ENCODE peak calls at places on chromosomes 1 and 21, in eight cellular contexts. One of them, this sample, is unnamed.

GRCh38 chr1:21451981-21452411 is 12.1 kb downstream of the NBPF3 start:
- DNase-seq in transverse colon: no peak
- DNase-seq in HL-60: no peak
- DNase-seq in CD8-positive, alpha-beta T cell: no peak
- DNase-seq in pancreas: no peak
- DNase-seq in PC-3: peak; percentile 34
- DNase-seq in tibial artery: no peak
- DNase-seq in ascending aorta: no peak
- DNase-seq in this sample: no peak

GRCh38 chr21:27269646-27270045 is 302.8 kb upstream of the ADAMTS5 start:
- DNase-seq in CD8-positive, alpha-beta T cell: no peak
- DNase-seq in PC-3: peak; percentile 8
- DNase-seq in ascending aorta: no peak
- DNase-seq in HL-60: peak; percentile 80
- DNase-seq in tibial artery: no peak
- DNase-seq in pancreas: no peak
- DNase-seq in transverse colon: no peak
- DNase-seq in this sample: no peak

GRCh38 chr1:111290104-111290503 is 547 bp upstream of the CHIA start:
- DNase-seq in pancreas: no peak
- DNase-seq in transverse colon: no peak
- DNase-seq in CD8-positive, alpha-beta T cell: no peak
- DNase-seq in tibial artery: no peak
- DNase-seq in ascending aorta: no peak
- DNase-seq in HL-60: no peak
- DNase-seq in PC-3: no peak
- DNase-seq in this sample: no peak

GRCh38 chr21:38948377-38948776 is 142.6 kb downstream of the ETS2 start:
- DNase-seq in transverse colon: no peak
- DNase-seq in pancreas: no peak
- DNase-seq in HL-60: no peak
- DNase-seq in ascending aorta: no peak
- DNase-seq in CD8-positive, alpha-beta T cell: no peak
- DNase-seq in tibial artery: no peak
- DNase-seq in PC-3: no peak
- DNase-seq in this sample: no peak

GRCh38 chr1:200042437-200043329 is 15.2 kb downstream of the NR5A2 start:
- DNase-seq in PC-3: no peak
- DNase-seq in tibial artery: no peak
- DNase-seq in ascending aorta: no peak
- DNase-seq in pancreas: peak; percentile 76
- DNase-seq in CD8-positive, alpha-beta T cell: no peak
- DNase-seq in HL-60: no peak
- DNase-seq in transverse colon: peak; percentile 70
- DNase-seq in this sample: no peak

GRCh38 chr1:160129558-160129957 is 14.0 kb downstream of the ATP1A2 start:
- DNase-seq in PC-3: no peak
- DNase-seq in pancreas: no peak
- DNase-seq in transverse colon: no peak
- DNase-seq in tibial artery: no peak
- DNase-seq in ascending aorta: no peak
- DNase-seq in CD8-positive, alpha-beta T cell: no peak
- DNase-seq in HL-60: no peak
- DNase-seq in this sample: no peak

GRCh38 chr1:2209400-2210083 is 15.0 kb upstream of the FAAP20 start:
- DNase-seq in tibial artery: no peak
- DNase-seq in ascending aorta: peak; percentile 65
- DNase-seq in pancreas: no peak
- DNase-seq in HL-60: no peak
- DNase-seq in CD8-positive, alpha-beta T cell: no peak
- DNase-seq in transverse colon: no peak
- DNase-seq in PC-3: no peak
- DNase-seq in this sample: no peak

GRCh38 chr1:22553104-22553880 is 10.0 kb upstream of the EPHA8 start:
- DNase-seq in pancreas: peak; percentile 56
- DNase-seq in tibial artery: no peak
- DNase-seq in ascending aorta: no peak
- DNase-seq in CD8-positive, alpha-beta T cell: no peak
- DNase-seq in PC-3: no peak
- DNase-seq in HL-60: no peak
- DNase-seq in transverse colon: peak; percentile 27
- DNase-seq in this sample: no peak

GRCh38 chr1:58597076-58597475 is 20.0 kb upstream of the TACSTD2 start:
- DNase-seq in tibial artery: no peak
- DNase-seq in transverse colon: no peak
- DNase-seq in pancreas: no peak
- DNase-seq in CD8-positive, alpha-beta T cell: no peak
- DNase-seq in PC-3: no peak
- DNase-seq in HL-60: no peak
- DNase-seq in ascending aorta: no peak
- DNase-seq in this sample: peak; percentile 19

GRCh38 chr1:119453021-119453420 is 38.1 kb downstream of the HSD3B2 start:
- DNase-seq in HL-60: no peak
- DNase-seq in PC-3: peak; percentile 95
- DNase-seq in CD8-positive, alpha-beta T cell: no peak
- DNase-seq in ascending aorta: no peak
- DNase-seq in pancreas: no peak
- DNase-seq in tibial artery: no peak
- DNase-seq in transverse colon: no peak
- DNase-seq in this sample: no peak

GRCh38 chr1:42146916-42147320 is 6.3 kb upstream of the GUCA2B start:
- DNase-seq in pancreas: peak; percentile 95
- DNase-seq in HL-60: no peak
- DNase-seq in PC-3: peak; percentile 90
- DNase-seq in ascending aorta: peak; percentile 68
- DNase-seq in tibial artery: no peak
- DNase-seq in CD8-positive, alpha-beta T cell: peak; percentile 76
- DNase-seq in transverse colon: peak; percentile 91
- DNase-seq in this sample: peak; percentile 60

GRCh38 chr21:41953249-41953830 is 478 bp downstream of the C2CD2 start:
- DNase-seq in HL-60: no peak
- DNase-seq in PC-3: peak; percentile 23
- DNase-seq in pancreas: peak; percentile 33
- DNase-seq in CD8-positive, alpha-beta T cell: no peak
- DNase-seq in tibial artery: no peak
- DNase-seq in transverse colon: peak; percentile 26
- DNase-seq in ascending aorta: no peak
- DNase-seq in this sample: no peak

GRCh38 chr21:41953831-41954653 is at the start of gene C2CD2:
- DNase-seq in CD8-positive, alpha-beta T cell: no peak
- DNase-seq in transverse colon: peak; percentile 65
- DNase-seq in PC-3: peak; percentile 79
- DNase-seq in ascending aorta: peak; percentile 83
- DNase-seq in pancreas: peak; percentile 71
- DNase-seq in tibial artery: peak; percentile 51
- DNase-seq in HL-60: peak; percentile 52
- DNase-seq in this sample: no peak

GRCh38 chr21:41951876-41952567 is 1.8 kb downstream of the C2CD2 start:
- DNase-seq in ascending aorta: no peak
- DNase-seq in pancreas: no peak
- DNase-seq in PC-3: no peak
- DNase-seq in transverse colon: no peak
- DNase-seq in CD8-positive, alpha-beta T cell: no peak
- DNase-seq in HL-60: no peak
- DNase-seq in tibial artery: no peak
- DNase-seq in this sample: no peak

GRCh38 chr21:41950941-41951408 is 2.8 kb downstream of the C2CD2 start:
- DNase-seq in PC-3: no peak
- DNase-seq in transverse colon: no peak
- DNase-seq in tibial artery: no peak
- DNase-seq in HL-60: no peak
- DNase-seq in pancreas: no peak
- DNase-seq in CD8-positive, alpha-beta T cell: no peak
- DNase-seq in ascending aorta: no peak
- DNase-seq in this sample: no peak

GRCh38 chr21:41952568-41953248 is 1.1 kb downstream of the C2CD2 start:
- DNase-seq in HL-60: no peak
- DNase-seq in tibial artery: no peak
- DNase-seq in CD8-positive, alpha-beta T cell: no peak
- DNase-seq in PC-3: peak; percentile 37
- DNase-seq in ascending aorta: no peak
- DNase-seq in pancreas: no peak
- DNase-seq in transverse colon: peak; percentile 18
- DNase-seq in this sample: no peak
- H3K4me3 ChIP-seq in HL-60: peak overlapping the region; percentile 50
- H3K4me3 ChIP-seq in tibial artery: peak overlapping the region; percentile 94
- H3K4me3 ChIP-seq in CD8-positive, alpha-beta T cell: no peak overlapping the region
- H3K4me3 ChIP-seq in PC-3: peak overlapping the region; percentile 76
- H3K4me3 ChIP-seq in ascending aorta: peak overlapping the region; percentile 96
- H3K4me3 ChIP-seq in pancreas: peak overlapping the region; percentile 75
- H3K4me3 ChIP-seq in transverse colon: peak overlapping the region; percentile 87
- H3K4me3 ChIP-seq in this sample: peak overlapping the region; percentile 46

GRCh38 chr1:156293098-156293434 is 2.4 kb downstream of the GLMP start:
- DNase-seq in PC-3: no peak
- DNase-seq in tibial artery: no peak
- DNase-seq in CD8-positive, alpha-beta T cell: no peak
- DNase-seq in transverse colon: no peak
- DNase-seq in ascending aorta: no peak
- DNase-seq in HL-60: no peak
- DNase-seq in pancreas: no peak
- DNase-seq in this sample: no peak

GRCh38 chr1:156291226-156292061 is 4.0 kb downstream of the GLMP start:
- DNase-seq in tibial artery: peak; percentile 95
- DNase-seq in HL-60: no peak
- DNase-seq in PC-3: peak; percentile 76
- DNase-seq in CD8-positive, alpha-beta T cell: no peak
- DNase-seq in transverse colon: peak; percentile 92
- DNase-seq in pancreas: peak; percentile 88
- DNase-seq in ascending aorta: peak; percentile 94
- DNase-seq in this sample: peak; percentile 89

GRCh38 chr1:156295391-156295947 is at the start of gene GLMP:
- DNase-seq in pancreas: peak; percentile 57
- DNase-seq in CD8-positive, alpha-beta T cell: peak; percentile 71
- DNase-seq in HL-60: no peak
- DNase-seq in PC-3: peak; percentile 69
- DNase-seq in ascending aorta: peak; percentile 77
- DNase-seq in tibial artery: peak; percentile 77
- DNase-seq in transverse colon: peak; percentile 77
- DNase-seq in this sample: peak; percentile 77

GRCh38 chr1:156289857-156290256 is 5.6 kb downstream of the GLMP start:
- DNase-seq in PC-3: no peak
- DNase-seq in CD8-positive, alpha-beta T cell: no peak
- DNase-seq in tibial artery: no peak
- DNase-seq in transverse colon: no peak
- DNase-seq in HL-60: no peak
- DNase-seq in pancreas: no peak
- DNase-seq in ascending aorta: no peak
- DNase-seq in this sample: no peak

DNA sequence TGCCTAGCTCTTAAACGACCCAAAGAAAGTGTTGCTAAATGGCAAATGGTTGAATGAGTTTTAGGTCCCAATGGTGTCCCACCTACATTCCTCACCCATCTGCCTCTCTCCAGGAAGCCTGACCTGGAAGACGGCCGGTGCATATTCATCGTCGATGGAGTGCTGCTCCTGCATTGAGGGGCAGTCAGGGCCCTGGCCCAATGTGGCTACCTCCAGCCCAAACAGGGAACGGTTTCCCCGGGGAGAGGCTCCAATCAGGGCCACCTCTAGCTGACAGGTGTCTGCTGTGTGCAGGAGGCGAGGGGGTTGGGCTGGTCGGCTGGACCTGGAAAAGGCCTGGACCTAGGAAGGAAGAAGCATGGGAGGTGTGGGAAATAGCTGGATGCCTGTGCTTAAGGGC is 1.6 kb downstream of the GLMP start:
- DNase-seq in ascending aorta: no peak
- DNase-seq in tibial artery: no peak
- DNase-seq in PC-3: no peak
- DNase-seq in HL-60: no peak
- DNase-seq in CD8-positive, alpha-beta T cell: no peak
- DNase-seq in transverse colon: no peak
- DNase-seq in pancreas: no peak
- DNase-seq in this sample: no peak
- TF ChIP-seq CTCF in ascending aorta: no peak
- TF ChIP-seq CTCF in tibial artery: no peak
- TF ChIP-seq CTCF in PC-3: no peak
- TF ChIP-seq CTCF in HL-60: no peak
- TF ChIP-seq CTCF in CD8-positive, alpha-beta T cell: no peak
- TF ChIP-seq CTCF in transverse colon: no peak
- TF ChIP-seq CTCF in pancreas: no peak
- TF ChIP-seq CTCF in this sample: no peak

GRCh38 chr1:101000141-101000867 is 25.3 kb downstream of the DPH5 start:
- DNase-seq in transverse colon: no peak
- DNase-seq in ascending aorta: no peak
- DNase-seq in pancreas: no peak
- DNase-seq in PC-3: no peak
- DNase-seq in tibial artery: no peak
- DNase-seq in CD8-positive, alpha-beta T cell: no peak
- DNase-seq in HL-60: no peak
- DNase-seq in this sample: no peak

GRCh38 chr1:100989306-100990077 is 36.1 kb downstream of the DPH5 start:
- DNase-seq in pancreas: no peak
- DNase-seq in CD8-positive, alpha-beta T cell: no peak
- DNase-seq in transverse colon: no peak
- DNase-seq in PC-3: peak; percentile 54
- DNase-seq in ascending aorta: no peak
- DNase-seq in HL-60: no peak
- DNase-seq in tibial artery: no peak
- DNase-seq in this sample: no peak

GRCh38 chr1:100995196-100995983 is 30.2 kb downstream of the DPH5 start:
- DNase-seq in pancreas: no peak
- DNase-seq in CD8-positive, alpha-beta T cell: no peak
- DNase-seq in transverse colon: no peak
- DNase-seq in tibial artery: no peak
- DNase-seq in PC-3: no peak
- DNase-seq in HL-60: no peak
- DNase-seq in ascending aorta: no peak
- DNase-seq in this sample: no peak
- H3K4me3 ChIP-seq in pancreas: no peak overlapping the region
- H3K4me3 ChIP-seq in CD8-positive, alpha-beta T cell: no peak overlapping the region
- H3K4me3 ChIP-seq in transverse colon: no peak overlapping the region
- H3K4me3 ChIP-seq in tibial artery: no peak overlapping the region
- H3K4me3 ChIP-seq in PC-3: no peak overlapping the region
- H3K4me3 ChIP-seq in HL-60: no peak overlapping the region
- H3K4me3 ChIP-seq in ascending aorta: no peak overlapping the region
- H3K4me3 ChIP-seq in this sample: no peak overlapping the region

DNA sequence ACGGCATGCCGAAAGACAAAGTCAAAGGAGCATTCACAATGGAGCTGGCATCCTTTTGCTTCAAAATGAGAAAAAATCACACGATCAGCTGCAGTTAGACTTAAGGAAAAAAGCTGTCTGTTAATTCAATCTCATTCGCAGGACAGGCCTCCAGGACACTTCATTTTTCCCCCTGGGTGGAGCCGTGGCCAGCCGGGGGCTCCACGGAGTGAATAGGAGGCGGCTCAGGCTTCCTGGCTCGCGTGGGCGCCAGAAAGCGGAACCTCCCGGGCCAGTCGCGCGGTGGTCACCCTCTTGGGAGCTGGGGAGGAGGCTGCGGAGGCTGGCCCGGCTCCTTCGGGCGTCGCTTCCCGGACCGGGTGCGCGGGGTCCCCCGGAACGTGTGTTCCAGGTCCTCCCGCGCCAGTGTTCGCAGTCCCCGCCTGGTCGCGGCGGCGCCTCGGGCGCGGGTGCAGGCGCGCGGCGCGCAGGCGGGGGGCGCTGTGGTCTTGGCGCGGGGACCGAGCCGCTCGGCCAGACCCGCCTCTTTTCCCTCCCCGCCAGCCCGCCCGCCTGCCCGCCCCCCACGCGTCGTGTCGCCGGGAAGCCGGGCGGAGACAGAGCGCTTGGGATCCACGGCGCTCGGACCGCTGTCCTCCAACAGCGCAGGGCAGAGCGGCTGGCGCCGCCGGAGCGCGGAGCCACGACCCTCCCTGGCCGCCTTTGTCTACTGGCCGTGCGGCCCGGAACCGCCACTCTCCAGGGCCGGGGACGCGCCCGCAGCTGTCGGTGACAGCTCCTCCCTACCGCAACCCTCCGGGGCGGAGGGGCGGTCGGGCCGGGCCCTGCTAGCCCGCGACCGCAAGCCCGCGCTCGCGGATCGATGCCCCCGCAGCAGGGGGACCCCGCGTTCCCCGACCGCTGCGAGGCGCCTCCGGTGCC is at the start of gene RHOU:
- DNase-seq in PC-3: peak; percentile 34
- DNase-seq in CD8-positive, alpha-beta T cell: peak; percentile 80
- DNase-seq in pancreas: peak; percentile 86
- DNase-seq in tibial artery: peak; percentile 63
- DNase-seq in transverse colon: peak; percentile 80
- DNase-seq in ascending aorta: peak; percentile 85
- DNase-seq in HL-60: peak; percentile 68
- DNase-seq in this sample: peak; percentile 47
- TF ChIP-seq CTCF in PC-3: peak; percentile 49
- TF ChIP-seq CTCF in CD8-positive, alpha-beta T cell: peak; percentile 73
- TF ChIP-seq CTCF in pancreas: peak; percentile 88
- TF ChIP-seq CTCF in tibial artery: peak; percentile 83
- TF ChIP-seq CTCF in transverse colon: peak; percentile 71
- TF ChIP-seq CTCF in ascending aorta: peak; percentile 49
- TF ChIP-seq CTCF in HL-60: no peak
- TF ChIP-seq CTCF in this sample: peak; percentile 73